ENCODE peak calls at places on chromosomes 4 and X, in ten cellular contexts. A is GM23338, G is B cell, Q is AG04450, Z is lower lobe of right lung, T is lower leg skin, S is right lobe of liver, C is Calu3, B is colonic mucosa, P is HCT116. V is an unnamed sample.

GRCh38 chr4:38058186-38058585 is 98.0 kb downstream of the PTTG2 start:
- DNase-seq in C (no peak), A (no peak), P (no peak), B (no peak), T (peak), Q (no peak), S (no peak), Z (no peak), G (no peak), V (no peak)

GRCh38 chr4:83906561-83906960 is 370.7 kb downstream of the GPAT3 start:
- DNase-seq in P (no peak), B (no peak), T (no peak), S (no peak), A (no peak), Q (peak), Z (no peak), C (no peak), G (no peak), V (peak)

GRCh38 chr4:119725688-119726330 is 97.2 kb upstream of the PDE5A start:
- DNase-seq in P (no peak), A (peak), T (no peak), C (peak), S (no peak), Q (no peak), B (peak), Z (no peak), G (no peak), V (peak)

GRCh38 chr4:85905761-85906160 is 430.8 kb downstream of the ARHGAP24 start:
- DNase-seq in B (no peak), Z (no peak), G (no peak), S (no peak), C (no peak), P (no peak), A (no peak), Q (no peak), T (no peak), V (no peak)

GRCh38 chrX:48972214-48973164 is 845 bp upstream of the KCND1 start:
- DNase-seq in B (peak), C (peak), Q (no peak), A (peak), T (no peak), S (no peak), Z (no peak), P (peak), G (peak), V (peak)

GRCh38 chr4:48439988-48440387 is 43.2 kb upstream of the SLC10A4 start:
- DNase-seq in B (no peak), A (no peak), P (no peak), C (no peak), Q (no peak), G (no peak), Z (no peak), T (no peak), S (no peak), V (peak)

GRCh38 chr4:7299051-7299907 is 106.9 kb downstream of the SORCS2 start:
- DNase-seq in S (no peak), Q (no peak), P (no peak), B (no peak), G (no peak), C (no peak), Z (no peak), T (no peak), A (no peak), V (no peak)

GRCh38 chr4:55440786-55441185 is 45.0 kb downstream of the TMEM165 start:
- DNase-seq in A (no peak), Z (no peak), P (no peak), G (no peak), Q (no peak), T (no peak), B (no peak), S (no peak), C (no peak), V (no peak)

GRCh38 chrX:124028177-124028576 is 66.7 kb downstream of the STAG2 start:
- DNase-seq in Z (no peak), T (no peak), C (no peak), G (no peak), A (no peak), Q (peak), S (no peak), B (no peak), P (no peak), V (peak)

GRCh38 chr4:103718993-103719319 is 829 bp downstream of the TACR3 start:
- DNase-seq in B (no peak), C (no peak), Z (no peak), A (peak), P (no peak), S (no peak), G (no peak), Q (no peak), T (no peak), V (no peak)

GRCh38 chr4:168586926-168587325 is 90.1 kb downstream of the PALLD start:
- DNase-seq in Z (no peak), G (no peak), B (no peak), A (no peak), Q (no peak), S (no peak), P (no peak), T (no peak), C (no peak), V (no peak)

GRCh38 chr4:121344128-121344527 is 36.7 kb downstream of the QRFPR start:
- DNase-seq in P (no peak), G (no peak), T (no peak), B (no peak), C (no peak), S (no peak), Q (no peak), Z (no peak), A (no peak), V (no peak)

GRCh38 chr4:40838742-40839141 is 89.0 kb downstream of the NSUN7 start:
- DNase-seq in T (no peak), Z (no peak), Q (no peak), S (no peak), C (no peak), B (no peak), A (peak), P (no peak), G (no peak), V (peak)

GRCh38 chr4:87716350-87717041 is 66.4 kb downstream of the DMP1 start:
- DNase-seq in B (no peak), Q (no peak), T (no peak), C (no peak), G (no peak), S (no peak), Z (no peak), P (no peak), A (no peak), V (peak)

GRCh38 chr4:60081839-60082238 is 1118.3 kb upstream of the ADGRL3 start:
- DNase-seq in S (no peak), A (no peak), B (no peak), Q (no peak), T (no peak), C (no peak), Z (no peak), P (no peak), G (no peak), V (no peak)

GRCh38 chr4:6673660-6674499 is 19.8 kb upstream of the S100P start:
- DNase-seq in P (peak), S (peak), G (peak), T (peak), C (peak), A (peak), Q (peak), Z (peak), B (peak), V (peak)

GRCh38 chrX:56130013-56130412 is 102.1 kb upstream of the KLF8 start:
- DNase-seq in A (no peak), T (no peak), C (peak), S (no peak), G (no peak), Q (no peak), Z (no peak), B (no peak), P (no peak), V (no peak)

GRCh38 chr4:6887591-6888371 is 21.8 kb upstream of the TBC1D14 start:
- DNase-seq in P (no peak), B (no peak), A (no peak), C (no peak), Z (no peak), G (no peak), Q (no peak), T (peak), S (no peak), V (peak)

GRCh38 chr4:163607292-163607691 is 112.8 kb downstream of the TMA16 start:
- DNase-seq in G (no peak), T (no peak), P (no peak), Z (no peak), Q (no peak), B (no peak), C (no peak), S (no peak), A (no peak), V (peak)

GRCh38 chr4:99868126-99868596 is 26.1 kb downstream of the LAMTOR3 start:
- DNase-seq in C (no peak), G (no peak), T (no peak), P (no peak), B (no peak), A (peak), S (no peak), Q (peak), Z (no peak), V (peak)

GRCh38 chrX:49910344-49910743 is 12.1 kb upstream of the CLCN5 start:
- DNase-seq in T (no peak), C (no peak), S (no peak), G (no peak), Q (no peak), P (no peak), A (no peak), Z (no peak), B (no peak), V (no peak)

GRCh38 chr4:182555997-182556418 is 312.8 kb downstream of the TENM3 start:
- DNase-seq in B (no peak), A (peak), T (no peak), S (no peak), G (no peak), P (no peak), Z (no peak), C (no peak), Q (peak), V (peak)

GRCh38 chr4:86822136-86822535 is 27.0 kb downstream of the SLC10A6 start:
- DNase-seq in T (no peak), A (no peak), S (no peak), G (no peak), P (no peak), Q (no peak), C (no peak), B (no peak), Z (no peak), V (no peak)

GRCh38 chrX:110045988-110046387 is 43.1 kb downstream of the TMEM164 start:
- DNase-seq in S (no peak), Z (no peak), A (peak), C (no peak), P (no peak), Q (no peak), B (no peak), T (no peak), G (no peak), V (peak)

GRCh38 chr4:93788712-93789111 is 39.8 kb upstream of the ATOH1 start:
- DNase-seq in Q (no peak), C (no peak), A (peak), Z (no peak), S (no peak), B (no peak), P (peak), T (no peak), G (no peak), V (peak)

GRCh38 chr4:110195561-110196205 is 2.7 kb downstream of the ELOVL6 start:
- DNase-seq in Z (no peak), A (no peak), G (peak), S (peak), C (no peak), T (no peak), P (no peak), Q (no peak), B (peak), V (peak)

GRCh38 chrX:107849747-107850478 is 24.2 kb downstream of the MID2 start:
- DNase-seq in B (no peak), S (no peak), Z (no peak), C (no peak), G (no peak), T (no peak), P (no peak), A (peak), Q (no peak), V (peak)

GRCh38 chrX:19174401-19175025 is 52.2 kb upstream of the ADGRG2 start:
- DNase-seq in A (no peak), C (peak), P (no peak), Q (no peak), B (no peak), S (no peak), Z (no peak), T (peak), G (no peak), V (peak)

GRCh38 chrX:118066867-118067515 is 49.6 kb downstream of the KLHL13 start:
- DNase-seq in G (no peak), Q (no peak), Z (no peak), B (no peak), T (no peak), S (no peak), P (no peak), C (no peak), A (no peak), V (no peak)

GRCh38 chrX:39438603-39439602 is 637.6 kb downstream of the MID1IP1 start:
- DNase-seq in P (no peak), Q (no peak), C (no peak), S (no peak), Z (no peak), G (no peak), A (peak), B (no peak), T (no peak), V (no peak)
- TF ChIP-seq CTCF in P (no peak), Q (no peak), C (no peak), S (no peak), Z (no peak), G (no peak), A (peak), B (no peak), T (no peak), V (peak)

DNA sequence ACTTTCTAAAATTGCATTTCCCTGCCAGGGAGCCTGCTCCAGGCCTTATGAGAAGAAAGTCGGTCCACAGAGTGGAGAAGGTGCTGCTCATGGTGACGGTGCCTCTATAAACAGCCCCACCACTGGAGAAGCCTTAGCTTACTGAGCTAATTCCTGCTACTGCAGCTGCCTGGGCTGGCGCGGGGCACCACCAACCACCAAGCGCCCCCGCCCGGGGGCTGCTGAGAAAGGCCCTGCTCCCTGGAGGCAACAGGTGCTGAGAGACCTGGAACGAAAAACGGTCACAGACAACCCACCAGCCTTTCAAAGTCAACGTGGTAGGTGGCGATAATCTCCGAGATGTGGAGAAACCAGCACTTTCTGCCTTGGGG is 2.9 kb downstream of the HCFC1 start:
- DNase-seq in Q (no peak), S (no peak), C (no peak), B (no peak), T (no peak), A (peak), G (no peak), P (no peak), Z (no peak), V (no peak)
- TF ChIP-seq CTCF in Q (peak), S (no peak), C (no peak), B (no peak), T (no peak), A (no peak), G (no peak), P (no peak), Z (peak), V (no peak)

GRCh38 chr4:173537628-173538147 is 7.7 kb upstream of the HAND2 start:
- DNase-seq in Z (no peak), T (no peak), C (no peak), P (no peak), S (no peak), B (peak), G (no peak), A (peak), Q (no peak), V (no peak)

GRCh38 chr4:173538148-173538902 is 8.3 kb upstream of the HAND2 start:
- DNase-seq in Z (no peak), P (no peak), S (no peak), B (no peak), T (no peak), A (peak), Q (no peak), C (no peak), G (no peak), V (no peak)

GRCh38 chr4:173535932-173536331 is 5.9 kb upstream of the HAND2 start:
- DNase-seq in A (no peak), B (no peak), S (no peak), P (no peak), G (no peak), T (no peak), Z (no peak), C (no peak), Q (no peak), V (no peak)

GRCh38 chr4:173535165-173535737 is 5.2 kb upstream of the HAND2 start:
- DNase-seq in A (no peak), P (no peak), Z (no peak), Q (no peak), T (no peak), C (no peak), B (no peak), S (no peak), G (no peak), V (no peak)

DNA sequence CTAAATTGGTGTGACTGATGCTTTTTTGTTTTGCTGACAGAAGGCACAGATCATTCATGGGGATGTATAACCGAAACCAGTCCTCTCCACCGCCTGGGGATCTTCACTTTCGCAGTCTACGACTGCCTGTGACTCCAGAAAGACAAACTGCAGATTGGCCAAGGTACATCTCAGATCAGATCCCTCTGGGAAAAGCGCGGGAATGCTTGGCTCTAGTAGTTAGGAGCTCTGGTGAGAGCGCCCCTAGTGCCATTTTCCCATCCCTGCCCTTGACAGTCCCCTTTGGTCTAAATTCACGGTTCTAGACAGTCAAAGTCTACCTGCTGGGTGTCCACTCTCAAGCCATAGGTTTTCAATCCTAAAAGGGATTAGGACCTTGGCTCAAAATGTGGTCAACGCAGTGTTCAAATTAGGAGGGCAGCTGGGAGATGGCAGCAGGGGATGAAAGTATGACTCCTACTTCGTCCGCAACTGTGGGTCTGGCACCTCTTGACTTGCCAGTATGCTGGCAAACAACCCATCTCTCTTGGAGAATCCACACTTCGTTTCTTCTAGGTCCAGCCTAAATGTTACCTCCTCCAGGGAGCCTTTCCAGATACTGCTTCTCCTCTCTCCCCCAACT is 6.9 kb upstream of the HAND2 start:
- DNase-seq in P (peak), Z (no peak), S (no peak), T (no peak), Q (no peak), B (peak), G (no peak), C (no peak), A (peak), V (no peak)
- TF ChIP-seq CTCF in P (no peak), Z (no peak), S (peak), T (no peak), Q (peak), B (no peak), G (no peak), C (no peak), A (peak), V (peak)

GRCh38 chr4:76982638-76983579 is 33.4 kb downstream of the SEPTIN11 start:
- DNase-seq in Z (no peak), C (no peak), S (no peak), Q (no peak), B (no peak), A (no peak), P (no peak), G (no peak), T (no peak), V (peak)
- TF ChIP-seq CTCF in Z (no peak), C (no peak), S (peak), Q (peak), B (no peak), A (peak), P (no peak), G (no peak), T (no peak), V (peak)

GRCh38 chr4:188242041-188242440 is 102.8 kb downstream of the TRIML1 start:
- DNase-seq in A (no peak), G (no peak), P (no peak), T (no peak), B (no peak), Z (no peak), C (no peak), Q (no peak), S (no peak), V (no peak)

GRCh38 chr4:188245651-188246050 is 106.4 kb downstream of the TRIML1 start:
- DNase-seq in P (no peak), T (no peak), G (no peak), Z (no peak), B (no peak), S (no peak), Q (no peak), A (no peak), C (no peak), V (no peak)

GRCh38 chr4:188246488-188246887 is 107.2 kb downstream of the TRIML1 start:
- DNase-seq in Z (no peak), G (no peak), B (no peak), A (peak), S (no peak), T (no peak), C (no peak), Q (no peak), P (peak), V (no peak)
- TF ChIP-seq CTCF in Z (no peak), G (no peak), B (no peak), A (peak), S (no peak), T (no peak), C (no peak), Q (no peak), P (peak), V (peak)

GRCh38 chr4:1218892-1219552 is 29.9 kb downstream of the CTBP1 start:
- DNase-seq in P (no peak), Z (no peak), A (no peak), G (peak), C (no peak), B (no peak), S (no peak), Q (no peak), T (no peak), V (no peak)

GRCh38 chr4:1222036-1222789 is 26.7 kb downstream of the CTBP1 start:
- DNase-seq in S (no peak), A (no peak), T (no peak), Z (no peak), G (no peak), C (no peak), B (no peak), P (no peak), Q (no peak), V (no peak)

GRCh38 chr4:1219553-1219950 is 29.4 kb downstream of the CTBP1 start:
- DNase-seq in S (no peak), P (no peak), A (no peak), G (no peak), Q (no peak), C (no peak), B (no peak), T (no peak), Z (no peak), V (no peak)

GRCh38 chr4:1221155-1221870 is 27.6 kb downstream of the CTBP1 start:
- DNase-seq in T (no peak), Q (no peak), C (no peak), Z (no peak), B (no peak), P (no peak), G (no peak), A (no peak), S (no peak), V (no peak)

GRCh38 chr4:1220566-1220965 is 28.4 kb downstream of the CTBP1 start:
- DNase-seq in A (no peak), Z (no peak), S (no peak), C (no peak), T (no peak), G (no peak), B (no peak), Q (no peak), P (no peak), V (no peak)
- TF ChIP-seq CTCF in A (no peak), Z (no peak), S (no peak), C (no peak), T (no peak), G (no peak), B (no peak), Q (no peak), P (no peak), V (no peak)

DNA sequence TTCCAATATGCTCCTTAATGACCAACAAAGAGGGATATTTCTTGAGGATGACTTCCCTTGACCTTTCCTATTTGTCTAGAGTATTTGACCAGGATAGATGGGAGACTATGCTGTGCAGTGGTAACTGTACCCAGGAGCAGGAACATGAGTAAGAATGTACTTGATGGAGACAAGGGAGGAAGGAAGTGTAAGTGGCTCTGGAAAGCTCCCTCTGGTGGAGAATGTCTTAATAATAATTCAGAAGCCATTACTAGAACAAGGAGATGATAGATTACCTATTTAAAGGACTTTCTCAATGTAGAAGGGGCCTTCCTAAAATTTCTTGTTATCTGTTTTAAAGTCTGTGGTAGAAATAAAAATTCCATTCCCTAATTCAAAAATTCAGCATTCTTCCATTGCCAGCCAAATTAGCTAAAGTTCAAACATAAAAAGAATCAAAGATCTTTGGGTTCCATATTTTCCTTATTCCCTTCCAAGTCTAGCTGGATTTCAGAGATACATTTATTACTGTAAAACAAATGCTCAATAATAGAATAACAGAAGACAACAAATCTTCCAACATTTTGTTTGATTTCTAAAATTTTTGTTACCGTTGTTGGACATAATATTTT is 83.8 kb downstream of the GRID2 start:
- DNase-seq in A (peak), Q (peak), C (peak), B (no peak), G (no peak), S (no peak), Z (no peak), T (no peak), P (peak), V (peak)
- TF ChIP-seq CTCF in A (peak), Q (peak), C (peak), B (peak), G (peak), S (peak), Z (peak), T (no peak), P (peak), V (peak)

V was measured in choroid plexus epithelial cell.